ENCODE peak calls at places on chromosomes 5 and 9, in six cellular contexts. B, W, L, H, P and T are unnamed samples. For H3K4me1, the result is how much of the 10 kb centered on the place peaks cover.

GRCh38 chr5:133924221-133924920 is 44.1 kb downstream of the C5orf15 start:
- DNase-seq in B (no peak), W (no peak), L (no peak), H (no peak), P (peak), T (no peak)

GRCh38 chr9:86413966-86414880 is 60.0 kb upstream of the TUT7 start:
- DNase-seq in B (no peak), W (peak), L (peak), H (no peak), P (peak), T (no peak)

GRCh38 chr5:76789991-76790571 is 28.7 kb upstream of the F2RL1 start:
- DNase-seq in B (no peak), W (no peak), L (no peak), H (no peak), P (no peak), T (no peak)

GRCh38 chr5:86199287-86199686 is 418.5 kb upstream of the COX7C start:
- DNase-seq in B (no peak), W (no peak), L (no peak), H (no peak), P (no peak), T (no peak)

GRCh38 chr5:61498121-61498520 is 166.1 kb downstream of the ZSWIM6 start:
- DNase-seq in B (no peak), W (no peak), L (no peak), H (no peak), P (no peak), T (no peak)

GRCh38 chr9:98482248-98482647 is 226.5 kb downstream of the GABBR2 start:
- DNase-seq in B (no peak), W (no peak), L (no peak), H (no peak), P (no peak), T (no peak)

GRCh38 chr5:103620851-103621547 is 58.4 kb upstream of the NUDT12 start:
- DNase-seq in B (no peak), W (no peak), L (no peak), H (no peak), P (no peak), T (no peak)

GRCh38 chr9:37984672-37985611 is 81.0 kb upstream of the SLC25A51 start:
- DNase-seq in B (no peak), W (no peak), L (peak), H (no peak), P (no peak), T (no peak)

GRCh38 chr5:155512302-155512701 is 498.7 kb downstream of the KIF4B start:
- DNase-seq in B (no peak), W (no peak), L (no peak), H (no peak), P (no peak), T (no peak)

GRCh38 chr5:171336486-171337206 is 27.6 kb downstream of the TLX3 start:
- DNase-seq in B (peak), W (no peak), L (no peak), H (no peak), P (no peak), T (peak)

GRCh38 chr5:1140188-1140817 is 28.4 kb upstream of the SLC12A7 start:
- DNase-seq in B (peak), W (peak), L (peak), H (no peak), P (peak), T (peak)

GRCh38 chr5:147490989-147491388 is 18.9 kb downstream of the DPYSL3 start:
- DNase-seq in B (no peak), W (no peak), L (no peak), H (no peak), P (no peak), T (no peak)

GRCh38 chr9:115022760-115023434 is 92.5 kb upstream of the TNFSF8 start:
- DNase-seq in B (no peak), W (no peak), L (no peak), H (no peak), P (no peak), T (no peak)

GRCh38 chr5:27130587-27130986 is 92.2 kb upstream of the CDH9 start:
- DNase-seq in B (no peak), W (no peak), L (no peak), H (no peak), P (no peak), T (no peak)
- TF ChIP-seq REST in B (no peak), W (no peak), L (no peak), H (no peak), P (no peak), T (no peak)

GRCh38 chr5:3153906-3154305 is 402.4 kb upstream of the IRX2 start:
- DNase-seq in B (no peak), W (no peak), L (no peak), H (no peak), P (no peak), T (no peak)
- TF ChIP-seq RAD21 in B (no peak), W (no peak), L (no peak), H (no peak), P (no peak), T (no peak)

GRCh38 chr5:95782166-95782565 is 40.4 kb downstream of the GLRX start:
- DNase-seq in B (no peak), W (no peak), L (no peak), H (no peak), P (no peak), T (no peak)
- H3K4me1 ChIP-seq in B (under half), W (under half), L (under half), H (under half), P (under half), T (under half)

DNA sequence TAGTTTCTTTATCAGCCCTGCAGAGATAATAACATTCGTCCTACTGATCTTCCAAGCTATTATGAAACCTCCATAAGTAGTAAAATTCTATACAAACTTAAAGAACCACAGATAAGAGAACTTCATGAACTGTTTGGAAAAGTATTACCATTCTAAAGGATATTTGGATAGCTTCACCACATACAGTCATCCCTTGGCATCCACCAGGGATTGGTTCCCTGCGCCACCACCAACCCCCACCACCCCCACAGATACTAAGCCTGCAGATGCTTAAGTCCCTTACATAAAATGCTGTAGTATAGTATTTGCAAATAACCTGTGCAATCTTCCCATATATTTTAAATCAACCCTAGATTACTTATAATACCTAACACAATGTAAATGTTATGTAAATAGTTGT is 61.4 kb upstream of the SHISAL2B start:
- DNase-seq in B (no peak), W (no peak), L (no peak), H (no peak), P (no peak), T (no peak)
- TF ChIP-seq REST in B (no peak), W (no peak), L (no peak), H (no peak), P (no peak), T (no peak)

DNA sequence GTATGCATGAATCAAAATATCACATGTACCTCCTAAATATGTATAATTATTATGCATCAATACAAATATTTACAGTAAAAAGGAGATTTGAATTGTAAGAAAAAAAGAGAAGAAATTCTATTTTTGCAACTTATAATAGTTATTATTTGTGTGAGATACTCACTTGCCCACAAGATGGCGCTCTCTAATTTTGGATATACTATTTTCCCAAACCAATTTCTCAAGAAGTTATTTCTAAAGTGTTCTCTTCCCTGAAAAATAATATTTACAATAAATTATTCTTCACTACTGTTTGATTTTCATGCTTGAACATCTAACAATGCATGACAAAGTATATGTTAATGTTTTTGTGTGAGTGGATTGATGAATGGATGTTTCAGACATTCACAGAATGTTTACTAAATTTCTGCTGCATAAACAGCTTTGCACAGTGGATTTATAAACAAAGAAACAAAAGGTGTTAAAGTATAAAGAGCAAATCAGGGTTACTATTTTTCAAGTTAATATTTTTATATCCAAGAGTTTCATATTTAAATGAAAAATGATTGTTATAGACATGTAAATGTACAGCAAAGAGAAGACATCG is 503.4 kb downstream of the PDE4D start:
- DNase-seq in B (no peak), W (peak), L (peak), H (no peak), P (no peak), T (no peak)
- TF ChIP-seq RAD21 in B (peak), W (no peak), L (peak), H (peak), P (peak), T (peak)

GRCh38 chr9:121651295-121652036 is at the start of gene DAB2IP:
- DNase-seq in B (no peak), W (no peak), L (peak), H (no peak), P (peak), T (no peak)
- H3K4me1 ChIP-seq in B (under half), W (half or more), L (under half), H (under half), P (under half), T (half or more)

DNA sequence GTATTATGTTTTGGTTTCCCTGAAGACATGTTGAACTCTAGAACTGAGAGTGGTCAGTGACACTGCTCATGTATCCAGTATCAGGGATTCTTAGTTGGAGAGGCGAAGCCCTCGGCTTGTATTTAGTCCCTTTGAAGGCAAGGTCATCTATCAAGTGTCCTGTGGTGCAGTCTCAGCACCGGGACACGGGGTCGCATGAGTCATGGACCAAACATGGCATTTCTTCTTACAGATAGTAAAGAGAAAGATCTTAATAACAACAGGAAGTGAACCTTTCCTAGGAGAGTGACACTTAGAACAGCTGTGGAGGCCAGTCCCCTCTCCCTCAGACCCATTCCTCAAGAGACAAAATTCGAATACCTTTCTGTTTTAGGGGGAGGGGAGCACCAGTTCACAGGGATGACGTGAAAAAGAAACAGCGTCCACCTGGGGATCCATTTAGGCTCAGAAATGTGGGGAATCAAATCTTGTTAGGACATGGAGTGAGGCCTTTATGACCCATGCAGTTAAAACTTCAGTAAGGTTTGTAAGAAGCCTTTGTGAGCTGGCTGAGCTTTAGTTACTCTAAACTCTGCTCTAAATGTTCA is 86.5 kb downstream of the ADGRV1 start:
- DNase-seq in B (no peak), W (peak), L (peak), H (no peak), P (no peak), T (peak)
- TF ChIP-seq REST in B (no peak), W (no peak), L (no peak), H (no peak), P (no peak), T (no peak)

DNA sequence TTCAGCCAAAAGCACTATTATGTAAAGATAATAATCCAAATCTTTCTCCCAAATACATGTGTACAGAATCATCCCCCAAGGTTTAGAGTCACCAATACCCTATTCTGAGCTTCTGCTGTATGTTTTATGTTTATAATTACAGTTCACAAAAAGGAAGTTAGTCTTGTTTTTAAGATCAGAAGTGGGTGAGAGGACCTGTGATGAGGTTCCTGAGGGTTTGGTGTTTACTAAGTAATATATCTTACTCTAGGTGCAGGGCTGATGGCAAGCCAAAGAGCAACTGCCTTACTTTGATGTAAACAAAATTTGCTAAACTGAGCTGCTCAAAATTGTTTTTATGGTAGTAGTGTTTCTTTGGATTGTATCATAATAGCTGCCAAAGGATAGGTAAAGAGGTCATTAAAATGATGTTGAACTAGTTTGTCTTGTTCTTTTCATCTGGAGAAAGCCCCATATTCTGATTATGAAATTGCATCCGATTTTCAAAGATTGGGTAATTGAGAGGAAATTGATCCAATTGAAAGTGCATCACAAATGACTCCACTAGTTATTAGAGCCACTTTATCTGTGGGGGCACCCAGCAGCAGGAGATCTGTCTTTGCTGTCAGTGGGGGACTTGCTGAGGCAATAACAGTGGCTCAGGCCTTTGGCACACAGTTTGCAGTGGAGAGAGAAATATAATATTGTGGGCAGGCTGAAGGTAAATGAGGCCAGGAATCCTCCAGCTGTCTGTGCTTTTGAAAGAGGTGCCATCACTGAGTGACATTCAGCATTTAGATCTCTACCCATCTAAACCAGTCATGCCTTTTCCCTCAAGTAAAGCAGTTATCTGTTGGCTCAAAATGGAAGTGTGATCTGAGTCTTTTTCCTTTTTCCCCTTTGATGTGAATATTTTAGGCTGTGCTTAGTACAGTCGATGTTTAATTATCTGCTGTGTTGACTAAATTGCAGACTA is 14.1 kb downstream of the TRIM32 start:
- DNase-seq in B (no peak), W (no peak), L (no peak), H (no peak), P (no peak), T (no peak)
- TF ChIP-seq RAD21 in B (no peak), W (no peak), L (no peak), H (no peak), P (no peak), T (no peak)